ENCODE peak calls at places on chromosome 17, in six cellular contexts. X is BJ; M is CD4-positive, CD25-positive, alpha-beta regulatory T cell; V is A549; U is aorta; H is GM23248. K is an unnamed sample.
A peak's percentile ranks its signal among the peaks of the same experiment; 100 is the strongest.

GRCh38 chr17:82019905-82020873 is 2.5 kb downstream of the CENPX start:
- DNase-seq in X (no peak), M (peak; percentile 63), V (peak; percentile 65), U (peak; percentile 90), H (peak; percentile 61), K (no peak)

GRCh38 chr17:78896834-78897638 is 6.0 kb downstream of the CEP295NL start:
- DNase-seq in X (no peak), M (no peak), V (no peak), U (no peak), H (no peak), K (no peak)

GRCh38 chr17:63993368-63993990 is 4.7 kb upstream of the PRR29 start:
- DNase-seq in X (no peak), M (peak; percentile 79), V (no peak), U (peak; percentile 38), H (no peak), K (no peak)

GRCh38 chr17:50265690-50266306 is 8.5 kb upstream of the TMEM92 start:
- DNase-seq in X (no peak), M (no peak), V (no peak), U (peak; percentile 45), H (no peak), K (no peak)

GRCh38 chr17:8695241-8695640 is 49.4 kb downstream of the CCDC42 start:
- DNase-seq in X (no peak), M (no peak), V (no peak), U (no peak), H (no peak), K (no peak)

GRCh38 chr17:45225964-45226530 is 4.4 kb downstream of the FMNL1 start:
- DNase-seq in X (no peak), M (peak; percentile 100), V (no peak), U (peak; percentile 86), H (no peak), K (peak; percentile 90)

GRCh38 chr17:44655983-44656700 is at the start of gene MEIOC:
- DNase-seq in X (no peak), M (peak; percentile 50), V (peak; percentile 97), U (no peak), H (peak; percentile 17), K (no peak)

GRCh38 chr17:38917259-38917658 is 8.2 kb upstream of the LASP1NB start:
- DNase-seq in X (no peak), M (no peak), V (no peak), U (no peak), H (no peak), K (no peak)

GRCh38 chr17:13212861-13213260 is 195.0 kb upstream of the ELAC2 start:
- DNase-seq in X (no peak), M (no peak), V (no peak), U (no peak), H (no peak), K (no peak)

GRCh38 chr17:44935116-44935515 is 12.5 kb downstream of the KIF18B start:
- DNase-seq in X (no peak), M (no peak), V (no peak), U (peak; percentile 62), H (no peak), K (no peak)

GRCh38 chr17:58184986-58185761 is 7.4 kb upstream of the EPX start:
- DNase-seq in X (no peak), M (no peak), V (no peak), U (no peak), H (no peak), K (no peak)

GRCh38 chr17:66540131-66540781 is 237.8 kb downstream of the PRKCA start:
- DNase-seq in X (no peak), M (no peak), V (no peak), U (no peak), H (peak; percentile 95), K (peak; percentile 76)

GRCh38 chr17:66543526-66543925 is 241.1 kb downstream of the PRKCA start:
- DNase-seq in X (no peak), M (no peak), V (no peak), U (no peak), H (peak; percentile 29), K (no peak)

GRCh38 chr17:66541461-66542182 is 239.2 kb downstream of the PRKCA start:
- DNase-seq in X (peak; percentile 59), M (peak; percentile 19), V (no peak), U (no peak), H (no peak), K (peak; percentile 25)

GRCh38 chr17:66542967-66543525 is 240.6 kb downstream of the PRKCA start:
- DNase-seq in X (no peak), M (no peak), V (no peak), U (no peak), H (peak; percentile 58), K (no peak)

GRCh38 chr17:66542183-66542966 is 240.0 kb downstream of the PRKCA start:
- DNase-seq in X (no peak), M (peak; percentile 69), V (no peak), U (no peak), H (peak; percentile 51), K (no peak)
- H3K4me3 ChIP-seq in X (no peak overlapping the region), M (peak overlapping the region; percentile 32), V (no peak overlapping the region), U (no peak overlapping the region), H (peak overlapping the region; percentile 34), K (no peak overlapping the region)

GRCh38 chr17:37558299-37558698 is 50.9 kb downstream of the SYNRG start:
- DNase-seq in X (no peak), M (no peak), V (no peak), U (no peak), H (no peak), K (no peak)

GRCh38 chr17:37564252-37564651 is 45.0 kb downstream of the SYNRG start:
- DNase-seq in X (no peak), M (no peak), V (no peak), U (no peak), H (peak; percentile 17), K (no peak)

GRCh38 chr17:37557482-37557881 is 51.7 kb downstream of the SYNRG start:
- DNase-seq in X (no peak), M (no peak), V (no peak), U (no peak), H (no peak), K (no peak)

GRCh38 chr17:37567137-37567927 is 41.9 kb downstream of the SYNRG start:
- DNase-seq in X (no peak), M (no peak), V (no peak), U (no peak), H (peak; percentile 26), K (no peak)

DNA sequence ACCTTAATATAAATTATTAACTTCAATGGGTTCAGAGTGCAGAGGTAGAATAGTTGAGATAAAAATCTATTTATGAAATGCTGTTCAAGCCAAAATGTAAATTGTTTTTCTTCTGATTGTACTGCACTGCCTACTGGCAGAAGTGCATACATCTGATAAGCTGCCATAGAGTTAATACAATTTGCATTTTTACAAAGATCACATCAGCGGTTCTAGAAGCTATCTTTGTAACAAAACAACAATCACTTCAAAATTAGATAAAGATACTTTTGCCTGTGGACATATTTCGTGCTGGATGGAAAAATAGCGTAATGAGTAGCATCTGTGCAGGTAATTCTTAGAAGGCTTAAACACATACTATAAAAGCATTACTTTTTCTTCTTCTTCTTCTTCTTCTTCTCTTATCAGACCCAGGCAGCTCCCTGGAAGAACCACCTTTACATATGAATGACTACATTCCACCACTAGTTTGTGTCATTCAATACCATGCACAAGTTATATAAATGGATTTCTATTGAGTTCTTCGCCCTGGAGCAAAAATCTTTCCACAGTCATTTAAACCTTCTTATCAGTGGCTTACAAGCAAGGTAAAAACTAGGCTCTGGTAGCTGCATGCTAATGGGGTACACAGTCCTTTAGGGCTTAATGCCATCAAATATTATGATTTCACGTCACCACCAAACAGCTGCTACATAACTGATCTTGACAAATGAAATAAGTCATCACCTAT is 47.0 kb downstream of the SYNRG start:
- DNase-seq in X (no peak), M (no peak), V (no peak), U (no peak), H (no peak), K (no peak)
- H3K4me3 ChIP-seq in X (no peak overlapping the region), M (no peak overlapping the region), V (no peak overlapping the region), U (no peak overlapping the region), H (no peak overlapping the region), K (no peak overlapping the region)

GRCh38 chr17:32490101-32490482 is 3.3 kb downstream of the CDK5R1 start:
- DNase-seq in X (no peak), M (no peak), V (no peak), U (no peak), H (no peak), K (no peak)

GRCh38 chr17:32488177-32488542 is 1.4 kb downstream of the CDK5R1 start:
- DNase-seq in X (no peak), M (no peak), V (no peak), U (no peak), H (no peak), K (no peak)

GRCh38 chr17:32487460-32488176 is 825 bp downstream of the CDK5R1 start:
- DNase-seq in X (no peak), M (no peak), V (no peak), U (no peak), H (peak; percentile 43), K (peak; percentile 70)

GRCh38 chr17:32488604-32489180 is 1.9 kb downstream of the CDK5R1 start:
- DNase-seq in X (no peak), M (no peak), V (no peak), U (no peak), H (no peak), K (no peak)

DNA sequence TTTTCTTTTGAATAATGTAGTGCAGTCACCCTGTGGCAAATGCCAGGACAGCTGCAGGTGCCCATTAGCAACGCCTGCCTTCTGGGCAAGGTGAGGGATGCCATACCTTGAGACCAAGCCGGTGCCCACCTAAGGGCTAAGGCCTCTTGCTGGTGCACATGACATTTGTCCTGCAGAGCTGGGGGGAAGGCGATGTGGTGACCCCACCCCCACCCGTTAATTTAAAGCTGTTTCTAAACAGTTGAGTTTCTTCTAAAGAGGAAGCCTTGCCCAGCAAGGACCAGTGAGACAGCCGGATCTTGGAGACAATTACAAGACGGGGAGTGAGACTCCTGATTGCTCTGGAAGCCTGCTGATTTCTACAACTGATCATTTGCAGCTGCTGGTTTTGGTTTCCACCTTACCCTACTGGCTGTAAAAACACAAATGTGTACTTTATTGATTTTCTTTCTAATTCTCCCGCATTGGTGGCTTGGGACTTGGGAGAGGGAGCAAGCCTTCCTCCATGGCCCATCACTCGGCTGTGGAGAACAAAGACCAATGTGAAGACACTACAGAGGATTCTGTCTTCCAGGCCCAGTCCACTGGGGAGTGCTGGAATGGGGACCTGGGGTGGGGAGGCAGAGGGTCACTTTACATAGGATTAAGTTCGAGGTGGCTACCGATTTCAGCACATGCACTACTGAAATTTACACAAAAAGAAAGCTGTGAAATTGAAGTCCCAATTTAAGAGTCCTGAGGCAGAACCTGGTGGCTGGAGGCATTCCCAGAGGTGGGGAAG is 2.7 kb downstream of the CDK5R1 start:
- DNase-seq in X (no peak), M (no peak), V (no peak), U (no peak), H (no peak), K (no peak)
- H3K4me3 ChIP-seq in X (no peak overlapping the region), M (peak overlapping the region; percentile 15), V (no peak overlapping the region), U (no peak overlapping the region), H (no peak overlapping the region), K (no peak overlapping the region)

GRCh38 chr17:21677911-21678310 is 14.4 kb upstream of the KCNJ18 start:
- DNase-seq in X (no peak), M (no peak), V (no peak), U (peak; percentile 63), H (no peak), K (no peak)

GRCh38 chr17:21678451-21679081 is 13.8 kb upstream of the KCNJ18 start:
- DNase-seq in X (no peak), M (no peak), V (no peak), U (peak; percentile 74), H (no peak), K (no peak)

GRCh38 chr17:21680366-21680765 is 12.0 kb upstream of the KCNJ18 start:
- DNase-seq in X (no peak), M (no peak), V (no peak), U (peak; percentile 78), H (no peak), K (no peak)

GRCh38 chr17:21677126-21677910 is 15.0 kb upstream of the KCNJ18 start:
- DNase-seq in X (no peak), M (no peak), V (no peak), U (peak; percentile 67), H (no peak), K (peak; percentile 17)

GRCh38 chr17:21679256-21680146 is 12.8 kb upstream of the KCNJ18 start:
- DNase-seq in X (no peak), M (no peak), V (no peak), U (peak; percentile 78), H (no peak), K (no peak)
- H3K4me3 ChIP-seq in X (no peak overlapping the region), M (no peak overlapping the region), V (no peak overlapping the region), U (no peak overlapping the region), H (no peak overlapping the region), K (no peak overlapping the region)